ENCODE peak calls at places on chromosomes 5 and 9, in ten cellular contexts. M is neural crest cell; W is pancreas; J is fibroblast of lung; E is stimulated activated CD8-positive, alpha-beta memory T cell treated with anti-CD3 and anti-CD28 coated beads, Interleukin-15, amount 100 ng/mL, for 4 hours; T is amygdala; A is left cardiac atrium; P is AG08396; D is M059J; G is A549. F is an unnamed sample.

GRCh38 chr9:129182625-129183494 is 4.8 kb upstream of the IER5L start:
- DNase-seq in A (peak), D (peak), P (no peak), J (no peak), E (no peak), M (peak), T (no peak), G (peak), W (no peak), F (peak)

GRCh38 chr5:24294324-24294723 is 350.5 kb downstream of the CDH10 start:
- DNase-seq in W (no peak), E (no peak), J (no peak), A (no peak), G (no peak), P (no peak), M (no peak), D (no peak), T (no peak), F (no peak)

GRCh38 chr5:140145818-140146522 is 20.2 kb downstream of the IGIP start:
- DNase-seq in P (peak), E (no peak), M (peak), W (peak), T (peak), G (peak), J (peak), D (peak), A (peak), F (peak)

GRCh38 chr9:101463397-101463796 is 27.8 kb upstream of the ALDOB start:
- DNase-seq in T (no peak), W (no peak), D (peak), A (no peak), M (no peak), P (no peak), J (peak), E (no peak), G (no peak), F (no peak)

GRCh38 chr9:89419978-89420394 is 77.9 kb downstream of the SEMA4D start:
- DNase-seq in A (no peak), M (no peak), E (no peak), P (no peak), G (no peak), W (no peak), D (no peak), T (no peak), J (no peak), F (peak)

GRCh38 chr9:126723807-126724172 is 81.0 kb upstream of the ZBTB43 start:
- DNase-seq in J (peak), A (no peak), W (no peak), T (no peak), G (no peak), P (no peak), D (peak), M (no peak), E (no peak), F (peak)

GRCh38 chr5:113776832-113777525 is 263.5 kb downstream of the YTHDC2 start:
- DNase-seq in M (no peak), W (no peak), E (no peak), G (no peak), T (no peak), D (peak), P (no peak), A (peak), J (peak), F (no peak)

GRCh38 chr9:124298646-124299235 is 41.0 kb downstream of the NEK6 start:
- DNase-seq in W (no peak), E (no peak), G (no peak), J (peak), D (peak), M (no peak), T (no peak), A (no peak), P (no peak), F (no peak)

GRCh38 chr9:34741628-34742027 is 31.7 kb upstream of the CCL21 start:
- DNase-seq in E (no peak), P (no peak), M (no peak), W (no peak), A (no peak), J (no peak), D (no peak), G (no peak), T (no peak), F (no peak)

GRCh38 chr9:137007060-137007815 is 10.9 kb upstream of the CLIC3 start:
- DNase-seq in D (no peak), M (no peak), J (no peak), E (no peak), A (no peak), G (no peak), T (no peak), P (peak), W (no peak), F (no peak)

GRCh38 chr5:45507174-45507573 is 189.0 kb downstream of the HCN1 start:
- DNase-seq in A (no peak), E (no peak), W (peak), M (no peak), D (peak), J (no peak), G (no peak), P (no peak), T (no peak), F (no peak)

GRCh38 chr5:14211818-14212799 is 69.0 kb downstream of the TRIO start:
- DNase-seq in W (no peak), E (no peak), G (no peak), T (no peak), J (no peak), M (no peak), A (no peak), D (no peak), P (no peak), F (peak)

GRCh38 chr5:142012186-142012785 is 541 bp downstream of the GNPDA1 start:
- DNase-seq in J (no peak), A (peak), P (peak), M (peak), G (peak), D (no peak), W (peak), T (peak), E (peak), F (peak)

GRCh38 chr5:93602261-93603149 is 19.5 kb downstream of the NR2F1 start:
- DNase-seq in G (no peak), D (no peak), W (no peak), J (peak), T (no peak), E (no peak), M (no peak), A (no peak), P (peak), F (no peak)

GRCh38 chr5:93454896-93455295 is 126.1 kb downstream of the NR2F1-AS1 start:
- DNase-seq in M (no peak), D (peak), E (no peak), G (no peak), T (no peak), W (no peak), A (no peak), J (peak), P (no peak), F (no peak)

GRCh38 chr9:121326130-121326838 is 43.8 kb downstream of the STOM start:
- DNase-seq in M (no peak), T (peak), D (no peak), W (no peak), P (peak), E (no peak), J (peak), A (peak), G (peak), F (no peak)

F was measured in GM12865.